ENCODE peak calls at places on chromosomes 11 and 22, in ten cellular contexts. D, E, Q, I, Z, B, M, O, U and S are unnamed samples.

GRCh38 chr11:48093795-48094642 is 113.7 kb downstream of the PTPRJ start:
- DNase-seq in D (no peak), E (no peak), Q (peak), I (no peak), Z (peak), B (no peak), M (no peak), O (no peak), U (no peak), S (no peak)

GRCh38 chr11:98194611-98195010 is 826.1 kb upstream of the CNTN5 start:
- DNase-seq in D (no peak), E (no peak), Q (no peak), I (no peak), Z (no peak), B (no peak), M (no peak), O (no peak), U (no peak), S (no peak)

GRCh38 chr22:20239951-20240773 is 28.0 kb downstream of the RTN4R start:
- DNase-seq in D (peak), E (no peak), Q (no peak), I (no peak), Z (no peak), B (no peak), M (no peak), O (no peak), U (no peak), S (no peak)

GRCh38 chr11:122229078-122229477 is 113.1 kb upstream of the BLID start:
- DNase-seq in D (no peak), E (no peak), Q (no peak), I (no peak), Z (no peak), B (no peak), M (no peak), O (no peak), U (no peak), S (peak)

GRCh38 chr11:111718436-111719325 is 47.5 kb downstream of the PPP2R1B start:
- DNase-seq in D (no peak), E (peak), Q (no peak), I (no peak), Z (no peak), B (no peak), M (no peak), O (no peak), U (no peak), S (peak)

GRCh38 chr11:75577198-75577597 is 15.1 kb downstream of the SERPINH1 start:
- DNase-seq in D (peak), E (peak), Q (peak), I (peak), Z (peak), B (peak), M (no peak), O (peak), U (peak), S (no peak)

GRCh38 chr11:88175004-88175706 is at the start of gene RAB38:
- DNase-seq in D (peak), E (peak), Q (peak), I (peak), Z (peak), B (peak), M (peak), O (peak), U (no peak), S (no peak)

GRCh38 chr11:117934526-117935307 is 5.5 kb upstream of the TMPRSS13 start:
- DNase-seq in D (no peak), E (peak), Q (peak), I (no peak), Z (no peak), B (no peak), M (no peak), O (no peak), U (no peak), S (no peak)

GRCh38 chr11:126991596-126991995 is 9.0 kb downstream of the KIRREL3 start:
- DNase-seq in D (no peak), E (no peak), Q (no peak), I (no peak), Z (no peak), B (no peak), M (no peak), O (no peak), U (no peak), S (peak)

GRCh38 chr11:58125469-58125868 is at the start of gene OR9I1:
- DNase-seq in D (no peak), E (no peak), Q (no peak), I (no peak), Z (peak), B (no peak), M (no peak), O (no peak), U (no peak), S (no peak)

GRCh38 chr22:50705219-50705691 is 32.6 kb downstream of the SHANK3 start:
- DNase-seq in D (peak), E (peak), Q (no peak), I (peak), Z (peak), B (no peak), M (no peak), O (no peak), U (no peak), S (peak)

GRCh38 chr11:112734207-112734606 is 227.0 kb upstream of the NCAM1 start:
- DNase-seq in D (no peak), E (peak), Q (no peak), I (no peak), Z (peak), B (no peak), M (no peak), O (no peak), U (no peak), S (peak)

GRCh38 chr22:27885977-27886842 is 32.8 kb downstream of the PITPNB start:
- DNase-seq in D (peak), E (peak), Q (peak), I (peak), Z (peak), B (no peak), M (peak), O (peak), U (peak), S (peak)

GRCh38 chr11:77069336-77069968 is 2.7 kb downstream of the CAPN5 start:
- DNase-seq in D (no peak), E (no peak), Q (peak), I (peak), Z (no peak), B (no peak), M (no peak), O (no peak), U (no peak), S (no peak)

GRCh38 chr11:46382644-46383403 is 1.4 kb downstream of the MDK start:
- DNase-seq in D (no peak), E (no peak), Q (no peak), I (peak), Z (peak), B (no peak), M (no peak), O (no peak), U (no peak), S (peak)

GRCh38 chr11:64085915-64086262 is 50.2 kb downstream of the FLRT1 start:
- DNase-seq in D (no peak), E (no peak), Q (no peak), I (no peak), Z (no peak), B (no peak), M (no peak), O (no peak), U (no peak), S (no peak)

GRCh38 chr22:37560682-37561208 is 465 bp downstream of the CDC42EP1 start:
- DNase-seq in D (peak), E (no peak), Q (no peak), I (peak), Z (no peak), B (peak), M (no peak), O (no peak), U (no peak), S (peak)

GRCh38 chr22:25941365-25941960 is 199.5 kb downstream of the MYO18B start:
- DNase-seq in D (no peak), E (no peak), Q (no peak), I (no peak), Z (no peak), B (no peak), M (no peak), O (no peak), U (no peak), S (no peak)

GRCh38 chr11:48107188-48107704 is 109.4 kb upstream of the OR4B1 start:
- DNase-seq in D (no peak), E (no peak), Q (peak), I (no peak), Z (no peak), B (no peak), M (no peak), O (peak), U (no peak), S (peak)

GRCh38 chr11:24587655-24588054 is 90.8 kb downstream of the LUZP2 start:
- DNase-seq in D (no peak), E (no peak), Q (no peak), I (no peak), Z (no peak), B (no peak), M (no peak), O (no peak), U (no peak), S (peak)

GRCh38 chr11:61413496-61413895 is 16.3 kb downstream of the CPSF7 start:
- DNase-seq in D (no peak), E (no peak), Q (no peak), I (no peak), Z (no peak), B (no peak), M (peak), O (no peak), U (no peak), S (peak)

GRCh38 chr11:33620423-33621120 is 80.1 kb downstream of the C11orf91 start:
- DNase-seq in D (no peak), E (no peak), Q (no peak), I (no peak), Z (no peak), B (no peak), M (no peak), O (no peak), U (no peak), S (peak)

GRCh38 chr22:31734512-31734911 is 15.4 kb downstream of the PRR14L start:
- DNase-seq in D (no peak), E (no peak), Q (peak), I (no peak), Z (no peak), B (no peak), M (no peak), O (no peak), U (no peak), S (peak)

GRCh38 chr11:128565881-128566280 is 21.5 kb downstream of the ETS1 start:
- DNase-seq in D (no peak), E (no peak), Q (peak), I (no peak), Z (no peak), B (no peak), M (no peak), O (no peak), U (no peak), S (no peak)

GRCh38 chr11:32173435-32173834 is 82.6 kb downstream of the RCN1 start:
- DNase-seq in D (peak), E (peak), Q (peak), I (peak), Z (peak), B (peak), M (peak), O (no peak), U (no peak), S (peak)

GRCh38 chr22:28822930-28823481 is 22.6 kb upstream of the XBP1 start:
- DNase-seq in D (no peak), E (peak), Q (no peak), I (no peak), Z (no peak), B (no peak), M (no peak), O (peak), U (no peak), S (no peak)

GRCh38 chr11:123580137-123580536 is 74.3 kb downstream of the SCN3B start:
- DNase-seq in D (no peak), E (no peak), Q (no peak), I (no peak), Z (no peak), B (no peak), M (peak), O (no peak), U (no peak), S (no peak)

GRCh38 chr11:120625565-120625964 is 114.0 kb downstream of the GRIK4 start:
- DNase-seq in D (no peak), E (no peak), Q (no peak), I (no peak), Z (no peak), B (no peak), M (no peak), O (no peak), U (no peak), S (no peak)

GRCh38 chr11:1935156-1936071 is 11.7 kb upstream of the MRPL23 start:
- DNase-seq in D (no peak), E (no peak), Q (no peak), I (no peak), Z (no peak), B (peak), M (no peak), O (no peak), U (no peak), S (no peak)

GRCh38 chr11:1641096-1641495 is 11.5 kb downstream of the KRTAP5-5 start:
- DNase-seq in D (no peak), E (no peak), Q (no peak), I (no peak), Z (no peak), B (no peak), M (no peak), O (no peak), U (no peak), S (no peak)

GRCh38 chr11:71269603-71270511 is 17.5 kb upstream of the SHANK2 start:
- DNase-seq in D (no peak), E (peak), Q (no peak), I (no peak), Z (no peak), B (no peak), M (no peak), O (no peak), U (no peak), S (no peak)

GRCh38 chr11:4960877-4961276 is 5.4 kb upstream of the OR51A2 start:
- DNase-seq in D (no peak), E (no peak), Q (no peak), I (no peak), Z (no peak), B (no peak), M (no peak), O (no peak), U (no peak), S (no peak)

GRCh38 chr22:42284230-42284591 is 13.8 kb upstream of the TCF20 start:
- DNase-seq in D (no peak), E (no peak), Q (no peak), I (no peak), Z (no peak), B (no peak), M (no peak), O (no peak), U (no peak), S (no peak)

DNA sequence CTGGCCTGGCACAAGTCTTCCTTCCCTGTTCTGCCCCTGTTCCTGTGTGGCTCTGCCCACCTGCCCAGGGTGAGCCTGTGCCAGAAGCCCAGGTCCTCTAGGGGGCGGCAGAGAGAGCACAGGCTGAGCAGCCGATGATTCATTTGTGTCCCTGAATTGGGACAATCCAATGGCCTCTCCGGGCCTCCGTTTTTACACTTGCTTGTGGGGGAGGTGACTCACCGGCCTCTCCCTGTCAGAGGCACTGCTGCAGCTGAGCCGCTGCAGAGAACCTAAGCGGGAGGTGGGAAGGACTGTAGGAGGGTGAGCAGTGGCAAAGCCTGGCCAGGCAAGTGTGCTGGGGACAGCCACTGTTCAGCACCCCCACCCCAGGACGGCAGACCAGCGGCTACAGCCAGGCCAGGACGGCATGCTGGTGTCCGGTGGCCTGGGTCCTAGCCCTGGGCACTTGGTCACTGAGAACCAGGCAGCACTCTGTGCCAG is 65.2 kb upstream of the LMO1 start:
- DNase-seq in D (peak), E (peak), Q (peak), I (peak), Z (peak), B (peak), M (peak), O (peak), U (peak), S (peak)
- H3K4me3 ChIP-seq in D (no peak), E (no peak), Q (peak), I (no peak), Z (no peak), B (peak), M (no peak), O (no peak), U (no peak), S (no peak)

DNA sequence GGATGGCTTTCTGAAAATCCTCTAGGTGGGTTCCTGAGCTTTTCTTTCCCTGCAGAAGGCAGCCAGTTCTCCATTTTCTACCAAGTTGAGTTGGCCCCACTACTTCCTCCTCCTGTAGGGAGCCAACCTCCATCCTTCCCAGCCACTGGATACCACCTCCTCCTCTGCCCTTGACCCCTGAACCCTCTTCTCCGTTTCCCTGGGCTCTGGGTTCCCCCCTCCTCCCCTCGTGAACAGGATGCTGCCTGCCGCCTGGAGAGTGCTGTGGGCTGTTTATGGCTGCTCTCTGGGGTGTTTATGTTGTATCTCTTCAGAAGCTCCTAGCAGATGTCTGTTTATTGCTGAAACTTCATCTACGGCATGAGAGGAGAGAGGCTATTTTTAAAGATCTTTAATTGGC is 8.6 kb downstream of the MICAL2 start:
- DNase-seq in D (no peak), E (no peak), Q (no peak), I (no peak), Z (no peak), B (no peak), M (no peak), O (no peak), U (no peak), S (no peak)
- TF ChIP-seq CTCF in D (no peak), E (no peak), Q (no peak), I (no peak), Z (no peak), B (no peak), M (no peak), O (no peak), U (no peak), S (peak)

GRCh38 chr11:66242085-66242765 is 26.2 kb upstream of the RAB1B start:
- DNase-seq in D (no peak), E (no peak), Q (no peak), I (no peak), Z (no peak), B (no peak), M (no peak), O (no peak), U (no peak), S (no peak)

GRCh38 chr11:66239998-66240780 is 28.2 kb upstream of the RAB1B start:
- DNase-seq in D (no peak), E (no peak), Q (no peak), I (no peak), Z (no peak), B (no peak), M (no peak), O (no peak), U (no peak), S (no peak)

GRCh38 chr11:66247295-66247694 is 21.1 kb upstream of the RAB1B start:
- DNase-seq in D (no peak), E (no peak), Q (no peak), I (no peak), Z (no peak), B (no peak), M (no peak), O (no peak), U (no peak), S (no peak)

GRCh38 chr11:66240781-66241136 is 27.7 kb upstream of the RAB1B start:
- DNase-seq in D (no peak), E (no peak), Q (no peak), I (no peak), Z (no peak), B (no peak), M (no peak), O (no peak), U (no peak), S (no peak)

DNA sequence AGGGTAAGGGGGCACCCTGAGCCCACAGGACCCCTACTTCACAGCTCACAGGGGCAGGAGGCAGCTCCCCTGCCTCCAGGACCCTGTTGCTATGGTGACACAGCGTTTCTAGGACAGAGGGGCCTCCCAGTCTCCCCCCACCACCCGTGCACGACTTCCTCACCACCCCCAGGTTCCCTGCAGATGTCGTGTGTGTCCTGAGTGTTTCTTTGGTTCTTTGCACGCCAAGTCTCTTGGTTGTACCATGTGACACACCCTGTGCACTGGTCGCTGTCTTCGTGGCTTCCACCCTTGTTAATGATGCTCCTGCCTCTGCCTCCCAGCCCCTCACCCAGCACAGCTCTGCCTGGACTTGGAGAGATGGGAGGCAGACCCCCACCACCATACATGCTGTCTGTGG is 24.6 kb upstream of the RAB1B start:
- DNase-seq in D (no peak), E (no peak), Q (no peak), I (no peak), Z (no peak), B (no peak), M (no peak), O (no peak), U (no peak), S (no peak)
- H3K4me3 ChIP-seq in D (no peak), E (no peak), Q (no peak), I (no peak), Z (no peak), B (no peak), M (no peak), O (no peak), U (no peak), S (no peak)

GRCh38 chr22:30557243-30557642 is 10.7 kb upstream of the SEC14L6 start:
- DNase-seq in D (no peak), E (no peak), Q (no peak), I (no peak), Z (no peak), B (no peak), M (no peak), O (no peak), U (no peak), S (no peak)
- TF ChIP-seq CTCF in D (no peak), E (no peak), Q (no peak), I (no peak), Z (no peak), B (no peak), M (no peak), O (no peak), U (no peak), S (no peak)